ENCODE peak calls at places on chromosomes 6 and 20, in four cellular contexts. S is ovary, C is adrenal gland, H is heart left ventricle. O is an unnamed sample.

GRCh38 chr6:37487891-37488290 is 11.8 kb downstream of the CCDC167 start:
- DNase-seq in H (no peak), S (no peak), C (no peak), O (no peak)

GRCh38 chr20:25017257-25017803 is 24.8 kb upstream of the APMAP start:
- DNase-seq in H (no peak), S (peak; percentile 7), C (no peak), O (no peak)

GRCh38 chr20:50399003-50399916 is 110.9 kb upstream of the PTPN1 start:
- DNase-seq in H (peak; percentile 86), C (peak; percentile 90), S (peak; percentile 63), O (peak; percentile 81)

GRCh38 chr6:149026530-149026942 is 279.7 kb downstream of the UST start:
- DNase-seq in C (peak; percentile 50), S (no peak), H (no peak), O (no peak)

GRCh38 chr6:137949686-137950390 is 82.8 kb downstream of the TNFAIP3 start:
- DNase-seq in C (no peak), S (no peak), H (no peak), O (no peak)

GRCh38 chr6:82878812-82879211 is 186.8 kb downstream of the UBE3D start:
- DNase-seq in S (no peak), H (no peak), C (no peak), O (no peak)

GRCh38 chr6:56930846-56931245 is 24.1 kb upstream of the BEND6 start:
- DNase-seq in H (no peak), C (no peak), S (no peak), O (no peak)

GRCh38 chr20:35395728-35396127 is 16.0 kb downstream of the UQCC1 start:
- DNase-seq in S (no peak), H (no peak), C (peak; percentile 66), O (no peak)

GRCh38 chr6:3549314-3549940 is 92.6 kb upstream of the SLC22A23 start:
- DNase-seq in S (no peak), C (no peak), H (no peak), O (peak; percentile 18)

GRCh38 chr6:170147832-170148708 is 142.8 kb downstream of the DLL1 start:
- DNase-seq in H (no peak), C (no peak), S (no peak), O (no peak)

GRCh38 chr20:23446505-23446904 is 6.2 kb downstream of the CST11 start:
- DNase-seq in S (peak; percentile 56), C (peak; percentile 77), H (no peak), O (no peak)

GRCh38 chr6:148723484-148723883 is 23.3 kb upstream of the UST start:
- DNase-seq in S (no peak), H (no peak), C (no peak), O (no peak)

GRCh38 chr6:144284753-144285547 is at the start of gene UTRN:
- DNase-seq in C (peak; percentile 82), S (peak; percentile 82), H (peak; percentile 88), O (peak; percentile 85)

GRCh38 chr6:142569676-142570075 is 267.9 kb downstream of the ADGRG6 start:
- DNase-seq in S (no peak), C (no peak), H (no peak), O (no peak)

GRCh38 chr6:166282394-166283032 is 25.7 kb downstream of the PRR18 start:
- DNase-seq in C (no peak), H (no peak), S (no peak), O (no peak)

GRCh38 chr20:57582432-57583288 is 21.8 kb downstream of the PCK1 start:
- DNase-seq in S (peak; percentile 64), C (peak; percentile 42), H (peak; percentile 49), O (peak; percentile 69)

GRCh38 chr6:73503027-73503772 is 17.6 kb downstream of the EEF1A1 start:
- DNase-seq in C (no peak), H (no peak), S (no peak), O (no peak)

GRCh38 chr6:155270566-155271091 is 6.8 kb downstream of the CLDN20 start:
- DNase-seq in S (no peak), C (no peak), H (no peak), O (no peak)

GRCh38 chr6:147508871-147509608 is 550 bp downstream of the SAMD5 start:
- DNase-seq in H (no peak), C (no peak), S (peak; percentile 17), O (no peak)

GRCh38 chr6:147510949-147511590 is 2.6 kb downstream of the SAMD5 start:
- DNase-seq in H (no peak), C (no peak), S (no peak), O (no peak)

GRCh38 chr6:147508073-147508870 is at the start of gene SAMD5:
- DNase-seq in H (peak; percentile 41), C (peak; percentile 31), S (peak; percentile 41), O (no peak)

GRCh38 chr6:147507162-147508072 is 1.1 kb upstream of the SAMD5 start:
- DNase-seq in C (no peak), H (peak; percentile 9), S (peak; percentile 19), O (no peak)

DNA sequence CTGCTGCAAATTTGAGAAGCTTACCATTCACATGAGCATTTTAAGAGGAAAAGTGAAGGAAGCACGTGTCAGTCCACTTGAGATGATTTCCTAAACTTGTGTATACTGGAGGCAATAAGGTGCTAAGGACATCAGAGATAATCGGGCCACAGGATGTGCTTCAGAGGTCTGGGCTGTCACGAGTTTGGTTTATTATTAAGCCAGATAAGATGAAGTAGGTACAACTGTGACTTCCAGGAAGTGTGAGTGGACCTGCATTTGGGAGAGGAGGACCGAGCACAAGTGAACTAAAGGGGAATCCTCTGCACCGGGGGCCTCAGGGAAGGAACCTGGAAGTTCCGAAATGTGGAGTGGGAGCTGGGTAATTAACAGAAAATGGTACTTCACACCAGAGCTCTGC is 1.4 kb downstream of the SAMD5 start:
- DNase-seq in H (no peak), C (no peak), S (no peak), O (no peak)
- H3K4me3 ChIP-seq in H (peak overlapping the region; percentile 67), C (no peak overlapping the region), S (no peak overlapping the region), O (peak overlapping the region; percentile 57)

GRCh38 chr20:51434026-51434425 is 108.5 kb downstream of the NFATC2 start:
- DNase-seq in S (no peak), C (no peak), H (no peak), O (no peak)

GRCh38 chr20:51434556-51435256 is 107.8 kb downstream of the NFATC2 start:
- DNase-seq in C (no peak), S (no peak), H (no peak), O (no peak)

GRCh38 chr20:51432251-51432784 is 110.2 kb downstream of the NFATC2 start:
- DNase-seq in H (no peak), C (no peak), S (no peak), O (no peak)

GRCh38 chr20:51431321-51431720 is 111.2 kb downstream of the NFATC2 start:
- DNase-seq in S (no peak), H (no peak), C (no peak), O (no peak)

DNA sequence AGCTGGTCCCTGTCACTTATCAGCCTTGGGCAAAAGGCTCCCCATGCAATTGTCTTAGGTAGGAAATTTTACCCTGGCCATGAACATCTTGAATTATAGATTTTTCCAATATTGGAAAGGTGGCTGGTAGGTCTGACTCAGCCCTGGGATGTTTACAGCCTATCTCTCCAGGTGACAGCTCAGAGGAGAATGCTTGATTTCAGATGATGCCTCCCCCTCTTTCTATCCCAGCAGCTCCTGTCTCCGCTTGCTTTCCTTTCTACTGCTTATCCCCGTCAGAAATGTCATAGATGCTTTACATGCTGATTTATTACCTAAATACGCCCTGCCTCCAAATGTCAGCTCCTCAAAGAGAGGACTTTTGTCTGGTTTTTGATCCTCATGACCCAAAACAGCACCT is 109.6 kb downstream of the NFATC2 start:
- DNase-seq in S (no peak), H (no peak), C (no peak), O (no peak)
- H3K36me3 ChIP-seq in S (no peaks in the 10 kb centered on the region), H (no peaks in the 10 kb centered on the region), C (peaks cover 3% of the 10 kb centered on the region), O (peaks cover 15% of the 10 kb centered on the region)

GRCh38 chr6:106748547-106749207 is 119.3 kb downstream of the QRSL1 start:
- DNase-seq in H (no peak), S (no peak), C (no peak), O (no peak)

GRCh38 chr6:106745396-106745795 is 116.0 kb downstream of the QRSL1 start:
- DNase-seq in C (no peak), S (no peak), H (no peak), O (no peak)

GRCh38 chr6:106745824-106746610 is 116.6 kb downstream of the QRSL1 start:
- DNase-seq in S (no peak), H (no peak), C (no peak), O (no peak)

GRCh38 chr6:106746660-106747059 is 117.3 kb downstream of the QRSL1 start:
- DNase-seq in H (no peak), C (no peak), S (no peak), O (no peak)

GRCh38 chr6:106747139-106747538 is 117.8 kb downstream of the QRSL1 start:
- DNase-seq in S (no peak), C (no peak), H (no peak), O (no peak)
- H3K27ac ChIP-seq in S (no peak overlapping the region), C (no peak overlapping the region), H (no peak overlapping the region), O (no peak overlapping the region)

GRCh38 chr6:34196116-34196832 is 40.4 kb upstream of the HMGA1 start:
- DNase-seq in C (peak; percentile 89), S (peak; percentile 87), H (peak; percentile 83), O (peak; percentile 88)

GRCh38 chr6:34195726-34196115 is 41.0 kb upstream of the HMGA1 start:
- DNase-seq in H (no peak), C (peak; percentile 30), S (peak; percentile 42), O (no peak)

GRCh38 chr6:34200340-34200971 is 36.2 kb upstream of the HMGA1 start:
- DNase-seq in H (no peak), C (no peak), S (no peak), O (no peak)

GRCh38 chr6:34194770-34195169 is 41.9 kb upstream of the HMGA1 start:
- DNase-seq in S (no peak), C (no peak), H (no peak), O (no peak)

DNA sequence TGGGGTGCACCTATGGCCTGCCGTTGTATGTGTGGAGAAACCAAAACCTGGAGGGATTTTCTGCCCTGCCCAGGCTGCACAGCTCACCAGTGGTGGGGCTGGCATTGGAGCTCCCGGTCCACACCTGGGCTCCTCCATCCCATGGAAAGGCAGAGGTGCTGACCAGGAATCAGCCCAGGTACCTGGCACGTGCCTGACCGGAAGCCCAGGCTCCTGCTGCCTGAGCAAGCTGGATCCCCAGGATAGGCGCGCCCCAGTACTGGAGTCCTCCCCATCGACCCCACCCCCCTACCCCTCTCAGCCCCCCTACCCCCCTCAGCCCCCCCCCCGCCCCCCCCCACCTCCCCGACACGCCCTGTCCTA is 39.9 kb upstream of the HMGA1 start:
- DNase-seq in C (no peak), H (no peak), S (no peak), O (no peak)
- H3K4me3 ChIP-seq in C (peak overlapping the region; percentile 48), H (peak overlapping the region; percentile 49), S (peak overlapping the region; percentile 40), O (peak overlapping the region; percentile 43)

O was measured in right atrium auricular region.